ENCODE peak calls at places on chromosomes 7 and 10, in ten cellular contexts. One of them, this sample, is unnamed.
A peak's percentile ranks its signal among the peaks of the same experiment; 100 is the strongest.

GRCh38 chr7:119720541-119720940 is 552.4 kb upstream of the KCND2 start:
- DNase-seq in T1000: no peak
- DNase-seq in brain microvascular endothelial cell: peak; percentile 75
- DNase-seq in NCI-H748 treated with DMSO at 0.1 percent for 48 hours: no peak
- DNase-seq in T-helper 9 cell: no peak
- DNase-seq in GM23248: peak; percentile 71
- DNase-seq in caudate nucleus: no peak
- DNase-seq in left ventricle myocardium inferior: no peak
- DNase-seq in activated naive CD4-positive, alpha-beta T cell treated with Interleukin-2 at 50 U/mL for 16 hours: no peak
- DNase-seq in left kidney: no peak
- DNase-seq in this sample: peak; percentile 79

GRCh38 chr7:30934225-30934624 is 22.6 kb downstream of the AQP1 start:
- DNase-seq in T-helper 9 cell: no peak
- DNase-seq in GM23248: no peak
- DNase-seq in T1000: no peak
- DNase-seq in left kidney: no peak
- DNase-seq in activated naive CD4-positive, alpha-beta T cell treated with Interleukin-2 at 50 U/mL for 16 hours: no peak
- DNase-seq in caudate nucleus: no peak
- DNase-seq in brain microvascular endothelial cell: no peak
- DNase-seq in left ventricle myocardium inferior: no peak
- DNase-seq in NCI-H748 treated with DMSO at 0.1 percent for 48 hours: no peak
- DNase-seq in this sample: no peak

GRCh38 chr10:111086602-111087001 is 9.8 kb downstream of the ADRA2A start:
- DNase-seq in NCI-H748 treated with DMSO at 0.1 percent for 48 hours: no peak
- DNase-seq in T-helper 9 cell: no peak
- DNase-seq in left ventricle myocardium inferior: no peak
- DNase-seq in T1000: no peak
- DNase-seq in GM23248: no peak
- DNase-seq in left kidney: no peak
- DNase-seq in activated naive CD4-positive, alpha-beta T cell treated with Interleukin-2 at 50 U/mL for 16 hours: no peak
- DNase-seq in caudate nucleus: no peak
- DNase-seq in brain microvascular endothelial cell: no peak
- DNase-seq in this sample: no peak

GRCh38 chr10:132292972-132293415 is 14.8 kb downstream of the STK32C start:
- DNase-seq in caudate nucleus: no peak
- DNase-seq in left ventricle myocardium inferior: no peak
- DNase-seq in NCI-H748 treated with DMSO at 0.1 percent for 48 hours: no peak
- DNase-seq in T-helper 9 cell: no peak
- DNase-seq in GM23248: no peak
- DNase-seq in brain microvascular endothelial cell: no peak
- DNase-seq in activated naive CD4-positive, alpha-beta T cell treated with Interleukin-2 at 50 U/mL for 16 hours: no peak
- DNase-seq in T1000: no peak
- DNase-seq in left kidney: no peak
- DNase-seq in this sample: no peak

GRCh38 chr7:33744293-33744692 is 161.0 kb upstream of the BMPER start:
- DNase-seq in NCI-H748 treated with DMSO at 0.1 percent for 48 hours: no peak
- DNase-seq in GM23248: peak; percentile 14
- DNase-seq in brain microvascular endothelial cell: no peak
- DNase-seq in T1000: no peak
- DNase-seq in left ventricle myocardium inferior: no peak
- DNase-seq in left kidney: peak; percentile 37
- DNase-seq in activated naive CD4-positive, alpha-beta T cell treated with Interleukin-2 at 50 U/mL for 16 hours: no peak
- DNase-seq in T-helper 9 cell: no peak
- DNase-seq in caudate nucleus: no peak
- DNase-seq in this sample: peak; percentile 75

GRCh38 chr7:102272075-102272916 is 14.4 kb upstream of the SH2B2 start:
- DNase-seq in left kidney: peak; percentile 88
- DNase-seq in T1000: peak; percentile 59
- DNase-seq in activated naive CD4-positive, alpha-beta T cell treated with Interleukin-2 at 50 U/mL for 16 hours: peak; percentile 78
- DNase-seq in caudate nucleus: peak; percentile 9
- DNase-seq in GM23248: peak; percentile 90
- DNase-seq in left ventricle myocardium inferior: peak; percentile 75
- DNase-seq in T-helper 9 cell: peak; percentile 81
- DNase-seq in brain microvascular endothelial cell: peak; percentile 48
- DNase-seq in NCI-H748 treated with DMSO at 0.1 percent for 48 hours: peak; percentile 45
- DNase-seq in this sample: peak; percentile 75

GRCh38 chr10:121484401-121484800 is 113.8 kb downstream of the FGFR2 start:
- DNase-seq in brain microvascular endothelial cell: no peak
- DNase-seq in left kidney: no peak
- DNase-seq in activated naive CD4-positive, alpha-beta T cell treated with Interleukin-2 at 50 U/mL for 16 hours: no peak
- DNase-seq in caudate nucleus: no peak
- DNase-seq in T-helper 9 cell: no peak
- DNase-seq in NCI-H748 treated with DMSO at 0.1 percent for 48 hours: no peak
- DNase-seq in left ventricle myocardium inferior: no peak
- DNase-seq in GM23248: no peak
- DNase-seq in T1000: no peak
- DNase-seq in this sample: no peak

GRCh38 chr10:104791471-104791870 is 150.4 kb downstream of the SORCS3 start:
- DNase-seq in GM23248: no peak
- DNase-seq in caudate nucleus: no peak
- DNase-seq in T1000: no peak
- DNase-seq in activated naive CD4-positive, alpha-beta T cell treated with Interleukin-2 at 50 U/mL for 16 hours: no peak
- DNase-seq in left ventricle myocardium inferior: no peak
- DNase-seq in T-helper 9 cell: no peak
- DNase-seq in brain microvascular endothelial cell: no peak
- DNase-seq in NCI-H748 treated with DMSO at 0.1 percent for 48 hours: no peak
- DNase-seq in left kidney: no peak
- DNase-seq in this sample: no peak

GRCh38 chr7:81929386-81929785 is 159.5 kb upstream of the HGF start:
- DNase-seq in GM23248: peak; percentile 39
- DNase-seq in left ventricle myocardium inferior: no peak
- DNase-seq in T-helper 9 cell: no peak
- DNase-seq in brain microvascular endothelial cell: no peak
- DNase-seq in activated naive CD4-positive, alpha-beta T cell treated with Interleukin-2 at 50 U/mL for 16 hours: no peak
- DNase-seq in T1000: no peak
- DNase-seq in caudate nucleus: no peak
- DNase-seq in left kidney: no peak
- DNase-seq in NCI-H748 treated with DMSO at 0.1 percent for 48 hours: no peak
- DNase-seq in this sample: no peak

GRCh38 chr10:69179089-69179742 is 818 bp upstream of the SUPV3L1 start:
- DNase-seq in left kidney: no peak
- DNase-seq in GM23248: peak; percentile 84
- DNase-seq in activated naive CD4-positive, alpha-beta T cell treated with Interleukin-2 at 50 U/mL for 16 hours: peak; percentile 36
- DNase-seq in brain microvascular endothelial cell: no peak
- DNase-seq in caudate nucleus: no peak
- DNase-seq in T-helper 9 cell: peak; percentile 21
- DNase-seq in left ventricle myocardium inferior: no peak
- DNase-seq in T1000: no peak
- DNase-seq in NCI-H748 treated with DMSO at 0.1 percent for 48 hours: no peak
- DNase-seq in this sample: no peak

GRCh38 chr7:29109815-29110385 is 36.4 kb downstream of the CPVL start:
- DNase-seq in T-helper 9 cell: no peak
- DNase-seq in left ventricle myocardium inferior: no peak
- DNase-seq in T1000: no peak
- DNase-seq in caudate nucleus: no peak
- DNase-seq in activated naive CD4-positive, alpha-beta T cell treated with Interleukin-2 at 50 U/mL for 16 hours: no peak
- DNase-seq in brain microvascular endothelial cell: no peak
- DNase-seq in NCI-H748 treated with DMSO at 0.1 percent for 48 hours: no peak
- DNase-seq in left kidney: peak; percentile 70
- DNase-seq in GM23248: no peak
- DNase-seq in this sample: peak; percentile 76

GRCh38 chr10:77111611-77112550 is 525.7 kb downstream of the KCNMA1 start:
- DNase-seq in activated naive CD4-positive, alpha-beta T cell treated with Interleukin-2 at 50 U/mL for 16 hours: no peak
- DNase-seq in GM23248: peak; percentile 83
- DNase-seq in brain microvascular endothelial cell: peak; percentile 83
- DNase-seq in left ventricle myocardium inferior: no peak
- DNase-seq in NCI-H748 treated with DMSO at 0.1 percent for 48 hours: peak; percentile 12
- DNase-seq in T1000: peak; percentile 24
- DNase-seq in caudate nucleus: no peak
- DNase-seq in left kidney: peak; percentile 82
- DNase-seq in T-helper 9 cell: no peak
- DNase-seq in this sample: peak; percentile 63

GRCh38 chr10:44978570-44979280 is at the start of gene DEPP1:
- DNase-seq in activated naive CD4-positive, alpha-beta T cell treated with Interleukin-2 at 50 U/mL for 16 hours: no peak
- DNase-seq in T-helper 9 cell: no peak
- DNase-seq in left kidney: peak; percentile 99
- DNase-seq in GM23248: peak; percentile 88
- DNase-seq in NCI-H748 treated with DMSO at 0.1 percent for 48 hours: peak; percentile 65
- DNase-seq in left ventricle myocardium inferior: peak; percentile 92
- DNase-seq in T1000: peak; percentile 35
- DNase-seq in brain microvascular endothelial cell: peak; percentile 78
- DNase-seq in caudate nucleus: no peak
- DNase-seq in this sample: peak; percentile 91

GRCh38 chr7:133542209-133542780 is 289.4 kb downstream of the EXOC4 start:
- DNase-seq in NCI-H748 treated with DMSO at 0.1 percent for 48 hours: no peak
- DNase-seq in left kidney: no peak
- DNase-seq in caudate nucleus: no peak
- DNase-seq in left ventricle myocardium inferior: no peak
- DNase-seq in activated naive CD4-positive, alpha-beta T cell treated with Interleukin-2 at 50 U/mL for 16 hours: no peak
- DNase-seq in T1000: no peak
- DNase-seq in brain microvascular endothelial cell: no peak
- DNase-seq in GM23248: no peak
- DNase-seq in T-helper 9 cell: no peak
- DNase-seq in this sample: no peak

GRCh38 chr7:7639847-7640220 is 718 bp upstream of the UMAD1 start:
- DNase-seq in brain microvascular endothelial cell: peak; percentile 3
- DNase-seq in NCI-H748 treated with DMSO at 0.1 percent for 48 hours: peak; percentile 42
- DNase-seq in T1000: no peak
- DNase-seq in GM23248: peak; percentile 64
- DNase-seq in left ventricle myocardium inferior: no peak
- DNase-seq in T-helper 9 cell: peak; percentile 18
- DNase-seq in caudate nucleus: no peak
- DNase-seq in activated naive CD4-positive, alpha-beta T cell treated with Interleukin-2 at 50 U/mL for 16 hours: peak; percentile 57
- DNase-seq in left kidney: peak; percentile 73
- DNase-seq in this sample: peak; percentile 55

GRCh38 chr10:35092851-35093250 is 2.7 kb upstream of the CUL2 start:
- DNase-seq in caudate nucleus: no peak
- DNase-seq in left kidney: no peak
- DNase-seq in T-helper 9 cell: no peak
- DNase-seq in GM23248: peak; percentile 18
- DNase-seq in left ventricle myocardium inferior: no peak
- DNase-seq in NCI-H748 treated with DMSO at 0.1 percent for 48 hours: no peak
- DNase-seq in activated naive CD4-positive, alpha-beta T cell treated with Interleukin-2 at 50 U/mL for 16 hours: no peak
- DNase-seq in brain microvascular endothelial cell: no peak
- DNase-seq in T1000: no peak
- DNase-seq in this sample: no peak

GRCh38 chr10:119933179-119933578 is 40.6 kb downstream of the SEC23IP start:
- DNase-seq in NCI-H748 treated with DMSO at 0.1 percent for 48 hours: peak; percentile 0
- DNase-seq in T1000: no peak
- DNase-seq in left kidney: peak; percentile 76
- DNase-seq in left ventricle myocardium inferior: no peak
- DNase-seq in brain microvascular endothelial cell: no peak
- DNase-seq in T-helper 9 cell: no peak
- DNase-seq in GM23248: peak; percentile 7
- DNase-seq in activated naive CD4-positive, alpha-beta T cell treated with Interleukin-2 at 50 U/mL for 16 hours: no peak
- DNase-seq in caudate nucleus: no peak
- DNase-seq in this sample: no peak

GRCh38 chr7:6409091-6409490 is 38.7 kb downstream of the DAGLB start:
- DNase-seq in caudate nucleus: no peak
- DNase-seq in brain microvascular endothelial cell: no peak
- DNase-seq in NCI-H748 treated with DMSO at 0.1 percent for 48 hours: no peak
- DNase-seq in T-helper 9 cell: no peak
- DNase-seq in left kidney: no peak
- DNase-seq in GM23248: no peak
- DNase-seq in activated naive CD4-positive, alpha-beta T cell treated with Interleukin-2 at 50 U/mL for 16 hours: no peak
- DNase-seq in T1000: no peak
- DNase-seq in left ventricle myocardium inferior: no peak
- DNase-seq in this sample: no peak

GRCh38 chr7:13988765-13989137 is 715 bp downstream of the ETV1 start:
- DNase-seq in caudate nucleus: no peak
- DNase-seq in left kidney: peak; percentile 76
- DNase-seq in activated naive CD4-positive, alpha-beta T cell treated with Interleukin-2 at 50 U/mL for 16 hours: no peak
- DNase-seq in brain microvascular endothelial cell: peak; percentile 25
- DNase-seq in T-helper 9 cell: no peak
- DNase-seq in NCI-H748 treated with DMSO at 0.1 percent for 48 hours: peak; percentile 57
- DNase-seq in T1000: no peak
- DNase-seq in GM23248: peak; percentile 42
- DNase-seq in left ventricle myocardium inferior: no peak
- DNase-seq in this sample: no peak

GRCh38 chr7:108079291-108080057 is 50.7 kb downstream of the LAMB4 start:
- DNase-seq in activated naive CD4-positive, alpha-beta T cell treated with Interleukin-2 at 50 U/mL for 16 hours: no peak
- DNase-seq in left kidney: peak; percentile 44
- DNase-seq in left ventricle myocardium inferior: no peak
- DNase-seq in caudate nucleus: no peak
- DNase-seq in T1000: no peak
- DNase-seq in T-helper 9 cell: no peak
- DNase-seq in brain microvascular endothelial cell: peak; percentile 90
- DNase-seq in GM23248: peak; percentile 87
- DNase-seq in NCI-H748 treated with DMSO at 0.1 percent for 48 hours: no peak
- DNase-seq in this sample: peak; percentile 81

GRCh38 chr10:90062786-90063185 is 361.4 kb downstream of the KIF20B start:
- DNase-seq in NCI-H748 treated with DMSO at 0.1 percent for 48 hours: no peak
- DNase-seq in activated naive CD4-positive, alpha-beta T cell treated with Interleukin-2 at 50 U/mL for 16 hours: no peak
- DNase-seq in caudate nucleus: no peak
- DNase-seq in T-helper 9 cell: no peak
- DNase-seq in left ventricle myocardium inferior: no peak
- DNase-seq in brain microvascular endothelial cell: no peak
- DNase-seq in GM23248: no peak
- DNase-seq in T1000: no peak
- DNase-seq in left kidney: no peak
- DNase-seq in this sample: no peak

GRCh38 chr10:70974351-70974901 is 86.1 kb upstream of the PCBD1 start:
- DNase-seq in activated naive CD4-positive, alpha-beta T cell treated with Interleukin-2 at 50 U/mL for 16 hours: no peak
- DNase-seq in left kidney: no peak
- DNase-seq in brain microvascular endothelial cell: peak; percentile 7
- DNase-seq in caudate nucleus: no peak
- DNase-seq in T1000: no peak
- DNase-seq in GM23248: peak; percentile 48
- DNase-seq in left ventricle myocardium inferior: no peak
- DNase-seq in NCI-H748 treated with DMSO at 0.1 percent for 48 hours: no peak
- DNase-seq in T-helper 9 cell: no peak
- DNase-seq in this sample: peak; percentile 48

GRCh38 chr7:12954374-12954773 is 266.9 kb downstream of the ARL4A start:
- DNase-seq in GM23248: no peak
- DNase-seq in caudate nucleus: no peak
- DNase-seq in brain microvascular endothelial cell: no peak
- DNase-seq in activated naive CD4-positive, alpha-beta T cell treated with Interleukin-2 at 50 U/mL for 16 hours: no peak
- DNase-seq in left ventricle myocardium inferior: no peak
- DNase-seq in T1000: no peak
- DNase-seq in T-helper 9 cell: no peak
- DNase-seq in left kidney: no peak
- DNase-seq in NCI-H748 treated with DMSO at 0.1 percent for 48 hours: no peak
- DNase-seq in this sample: no peak

GRCh38 chr7:8536431-8536830 is 103.0 kb downstream of the NXPH1 start:
- DNase-seq in caudate nucleus: no peak
- DNase-seq in T-helper 9 cell: no peak
- DNase-seq in left kidney: no peak
- DNase-seq in brain microvascular endothelial cell: no peak
- DNase-seq in T1000: no peak
- DNase-seq in GM23248: no peak
- DNase-seq in left ventricle myocardium inferior: no peak
- DNase-seq in NCI-H748 treated with DMSO at 0.1 percent for 48 hours: no peak
- DNase-seq in activated naive CD4-positive, alpha-beta T cell treated with Interleukin-2 at 50 U/mL for 16 hours: no peak
- DNase-seq in this sample: no peak

GRCh38 chr10:5549462-5550249 is 24.9 kb downstream of the CALML3 start:
- DNase-seq in activated naive CD4-positive, alpha-beta T cell treated with Interleukin-2 at 50 U/mL for 16 hours: no peak
- DNase-seq in NCI-H748 treated with DMSO at 0.1 percent for 48 hours: no peak
- DNase-seq in GM23248: no peak
- DNase-seq in T1000: no peak
- DNase-seq in left kidney: no peak
- DNase-seq in T-helper 9 cell: no peak
- DNase-seq in brain microvascular endothelial cell: no peak
- DNase-seq in caudate nucleus: no peak
- DNase-seq in left ventricle myocardium inferior: peak; percentile 3
- DNase-seq in this sample: no peak

GRCh38 chr10:102514487-102515311 is 10.9 kb downstream of the SUFU start:
- DNase-seq in NCI-H748 treated with DMSO at 0.1 percent for 48 hours: no peak
- DNase-seq in left kidney: peak; percentile 78
- DNase-seq in brain microvascular endothelial cell: no peak
- DNase-seq in activated naive CD4-positive, alpha-beta T cell treated with Interleukin-2 at 50 U/mL for 16 hours: no peak
- DNase-seq in GM23248: peak; percentile 9
- DNase-seq in left ventricle myocardium inferior: no peak
- DNase-seq in T-helper 9 cell: no peak
- DNase-seq in T1000: no peak
- DNase-seq in caudate nucleus: no peak
- DNase-seq in this sample: no peak

GRCh38 chr10:123580426-123580825 is 85.7 kb upstream of the GPR26 start:
- DNase-seq in T1000: no peak
- DNase-seq in brain microvascular endothelial cell: no peak
- DNase-seq in GM23248: no peak
- DNase-seq in T-helper 9 cell: no peak
- DNase-seq in NCI-H748 treated with DMSO at 0.1 percent for 48 hours: no peak
- DNase-seq in left kidney: no peak
- DNase-seq in left ventricle myocardium inferior: no peak
- DNase-seq in caudate nucleus: no peak
- DNase-seq in activated naive CD4-positive, alpha-beta T cell treated with Interleukin-2 at 50 U/mL for 16 hours: no peak
- DNase-seq in this sample: no peak

GRCh38 chr7:89029864-89030263 is 234.3 kb upstream of the TEX47 start:
- DNase-seq in activated naive CD4-positive, alpha-beta T cell treated with Interleukin-2 at 50 U/mL for 16 hours: no peak
- DNase-seq in NCI-H748 treated with DMSO at 0.1 percent for 48 hours: no peak
- DNase-seq in T-helper 9 cell: no peak
- DNase-seq in GM23248: no peak
- DNase-seq in brain microvascular endothelial cell: peak; percentile 4
- DNase-seq in left ventricle myocardium inferior: no peak
- DNase-seq in caudate nucleus: no peak
- DNase-seq in left kidney: no peak
- DNase-seq in T1000: no peak
- DNase-seq in this sample: peak; percentile 10

This sample was measured in epithelial cell of esophagus.